ENCODE peak calls at places on chromosomes 7 and 10, in five cellular contexts. S, R, L, G and W are unnamed samples.

GRCh38 chr7:150410680-150411346 is 31.7 kb downstream of the ZNF775 start:
- DNase-seq in R (no peak), L (no peak), G (no peak), S (no peak), W (no peak)

GRCh38 chr10:110803830-110804338 is 67.8 kb upstream of the PDCD4 start:
- DNase-seq in S (peak; percentile 5), G (no peak), R (peak; percentile 36), L (peak; percentile 40), W (peak; percentile 74)

GRCh38 chr10:1255600-1255999 is 199.4 kb downstream of the WDR37 start:
- DNase-seq in G (no peak), R (no peak), S (no peak), L (no peak), W (no peak)

GRCh38 chr10:78264361-78264760 is 230.7 kb downstream of the RPS24 start:
- DNase-seq in S (no peak), L (no peak), G (no peak), R (no peak), W (no peak)

GRCh38 chr7:37824987-37825509 is 23.3 kb upstream of the NME8 start:
- DNase-seq in G (no peak), R (no peak), S (no peak), L (no peak), W (no peak)

GRCh38 chr10:100469756-100470155 is 6.9 kb downstream of the WNT8B start:
- DNase-seq in S (no peak), G (no peak), L (no peak), R (no peak), W (no peak)

GRCh38 chr7:102081244-102081627 is 205.4 kb upstream of the SH2B2 start:
- DNase-seq in G (no peak), S (no peak), L (no peak), R (no peak), W (no peak)

GRCh38 chr7:50303082-50303893 is 1.2 kb upstream of the IKZF1 start:
- DNase-seq in G (no peak), R (no peak), S (no peak), L (no peak), W (no peak)

GRCh38 chr7:45646996-45647411 is 72.8 kb downstream of the ADCY1 start:
- DNase-seq in S (no peak), G (peak; percentile 8), R (peak; percentile 35), L (no peak), W (no peak)

GRCh38 chr10:125982256-125982948 is 86.0 kb downstream of the FANK1 start:
- DNase-seq in S (no peak), R (peak; percentile 62), G (peak; percentile 44), L (peak; percentile 14), W (peak; percentile 17)

GRCh38 chr7:117184367-117184766 is 138.5 kb downstream of the WNT2 start:
- DNase-seq in L (no peak), R (no peak), G (no peak), S (no peak), W (no peak)

GRCh38 chr10:31599626-31600504 is 280.8 kb downstream of the ZEB1 start:
- DNase-seq in S (no peak), L (no peak), R (peak; percentile 20), G (no peak), W (no peak)

GRCh38 chr7:1510780-1511154 is 6.6 kb upstream of the INTS1 start:
- DNase-seq in G (no peak), L (no peak), S (no peak), R (no peak), W (no peak)

GRCh38 chr7:46000513-46000912 is 79.4 kb upstream of the IGFBP3 start:
- DNase-seq in G (no peak), R (no peak), L (no peak), S (no peak), W (no peak)

GRCh38 chr7:124387056-124387455 is 354.2 kb upstream of the TMEM229A start:
- DNase-seq in R (no peak), G (no peak), S (no peak), L (no peak), W (no peak)

GRCh38 chr7:104482362-104483042 is 154.1 kb downstream of the LHFPL3 start:
- DNase-seq in R (no peak), L (no peak), G (no peak), S (no peak), W (peak; percentile 59)

GRCh38 chr7:150916670-150917069 is 61.5 kb downstream of the KCNH2 start:
- DNase-seq in R (no peak), G (no peak), L (no peak), S (no peak), W (no peak)

GRCh38 chr10:95125582-95125981 is 56.3 kb upstream of the CYP2C8 start:
- DNase-seq in L (no peak), S (no peak), G (no peak), R (no peak), W (no peak)

GRCh38 chr10:130300608-130301025 is 164.4 kb downstream of the GLRX3 start:
- DNase-seq in R (no peak), L (no peak), G (no peak), S (peak; percentile 49), W (no peak)

GRCh38 chr10:98609265-98609664 is 162.5 kb upstream of the HPS1 start:
- DNase-seq in S (no peak), L (no peak), G (no peak), R (no peak), W (no peak)

GRCh38 chr10:84190621-84191020 is 3.7 kb upstream of the CDHR1 start:
- DNase-seq in L (no peak), G (no peak), S (no peak), R (no peak), W (peak; percentile 7)

GRCh38 chr10:43140414-43140813 is 2.2 kb downstream of the CSGALNACT2 start:
- DNase-seq in S (no peak), G (no peak), R (peak; percentile 64), L (no peak), W (no peak)

GRCh38 chr7:105565190-105565589 is 16.1 kb downstream of the EFCAB10 start:
- DNase-seq in L (no peak), R (no peak), S (no peak), G (no peak), W (no peak)

GRCh38 chr7:139532636-139533035 is 9.2 kb downstream of the CLEC2L start:
- DNase-seq in L (no peak), R (no peak), S (no peak), G (no peak), W (no peak)

GRCh38 chr7:70347463-70347855 is 749.2 kb downstream of the AUTS2 start:
- DNase-seq in R (no peak), G (no peak), S (no peak), L (no peak), W (no peak)

GRCh38 chr10:68327889-68328786 is 3.7 kb upstream of the HNRNPH3 start:
- DNase-seq in G (peak; percentile 37), L (no peak), S (no peak), R (peak; percentile 46), W (no peak)

GRCh38 chr10:70672993-70673928 is 955 bp downstream of the ADAMTS14 start:
- DNase-seq in R (peak; percentile 72), G (no peak), L (no peak), S (no peak), W (no peak)